ENCODE peak calls at places on chromosomes 2 and 18, in eight cellular contexts. I is activated naive CD8-positive, alpha-beta T cell treated with anti-CD3 and anti-CD28 coated beads, Interleukin-2, amount 50 U/mL, for 16 hours; M is HCT116; Y is RWPE1; S is HS-27A; T is upper lobe of right lung; O is activated T-cell treated with anti-CD3 and anti-CD28 coated beads for 24 hours; U is epithelial cell of esophagus. F is an unnamed sample.

GRCh38 chr2:13000644-13001375 is 284.1 kb downstream of the TRIB2 start:
- DNase-seq in S (no peak), T (no peak), U (no peak), O (no peak), Y (no peak), I (no peak), M (no peak), F (no peak)

GRCh38 chr18:26549486-26550435 is 1.4 kb upstream of the KCTD1 start:
- DNase-seq in O (no peak), M (peak), Y (peak), I (no peak), S (no peak), U (peak), T (peak), F (peak)

GRCh38 chr18:3816601-3817363 is 366.8 kb downstream of the TGIF1 start:
- DNase-seq in T (no peak), O (no peak), Y (peak), U (peak), I (no peak), S (no peak), M (no peak), F (no peak)

GRCh38 chr2:156434461-156435291 is 1.5 kb upstream of the GPD2 start:
- DNase-seq in U (peak), O (no peak), I (no peak), M (no peak), Y (no peak), T (no peak), S (no peak), F (no peak)

GRCh38 chr2:200862532-200863000 is 1.9 kb downstream of the CLK1 start:
- DNase-seq in M (no peak), T (no peak), S (peak), U (peak), O (peak), Y (no peak), I (peak), F (no peak)

GRCh38 chr18:34709631-34710429 is at the start of gene DTNA:
- DNase-seq in M (no peak), U (peak), I (no peak), S (peak), T (no peak), Y (peak), O (no peak), F (no peak)

GRCh38 chr2:241514986-241515737 is 6.8 kb upstream of the STK25 start:
- DNase-seq in T (no peak), Y (no peak), S (no peak), O (no peak), I (no peak), M (no peak), U (no peak), F (no peak)

GRCh38 chr2:32474391-32474790 is 117.6 kb downstream of the BIRC6 start:
- DNase-seq in T (no peak), M (no peak), S (no peak), O (no peak), I (no peak), U (no peak), Y (no peak), F (no peak)

GRCh38 chr2:221346411-221346810 is 225.7 kb downstream of the EPHA4 start:
- DNase-seq in I (no peak), S (no peak), T (no peak), O (no peak), Y (no peak), U (no peak), M (no peak), F (no peak)

GRCh38 chr2:233380132-233381012 is 26.1 kb downstream of the DGKD start:
- DNase-seq in I (no peak), S (no peak), O (no peak), Y (no peak), M (no peak), U (no peak), T (no peak), F (no peak)

F was measured in sciatic nerve.